ENCODE peak calls at places on chromosome 15, in four cellular contexts. N is activated T-helper 9 cell treated with anti-CD3 and anti-CD28 coated beads, Interleukin-2, amount 50 U/mL, for 16 hours; C is stimulated activated CD8-positive, alpha-beta memory T cell treated with anti-CD3 and anti-CD28 coated beads, Interleukin-2, amount 100 ng/mL, for 48 hours; U is central memory CD4-positive, alpha-beta T cell. M is an unnamed sample.
A peak's percentile ranks its signal among the peaks of the same experiment; 100 is the strongest.

GRCh38 chr15:44427756-44428724 is 611 bp downstream of the CTDSPL2 start:
- DNase-seq in N (no peak), C (no peak), U (peak; percentile 8), M (peak; percentile 79)

GRCh38 chr15:69144530-69144929 is 15.9 kb upstream of the GLCE start:
- DNase-seq in N (no peak), C (no peak), U (no peak), M (no peak)

GRCh38 chr15:76185716-76186115 is 125.6 kb downstream of the ETFA start:
- DNase-seq in N (no peak), C (no peak), U (no peak), M (peak; percentile 89)

GRCh38 chr15:60651734-60652141 is 172.8 kb upstream of the ICE2 start:
- DNase-seq in N (no peak), C (no peak), U (no peak), M (no peak)

GRCh38 chr15:91186892-91187644 is 87.0 kb downstream of the SV2B start:
- DNase-seq in N (no peak), C (no peak), U (no peak), M (peak; percentile 4)

GRCh38 chr15:87416591-87417257 is 839.8 kb downstream of the NTRK3 start:
- DNase-seq in N (no peak), C (no peak), U (no peak), M (peak; percentile 44)

GRCh38 chr15:65366122-65366892 is 11.5 kb downstream of the IGDCC3 start:
- DNase-seq in N (no peak), C (no peak), U (no peak), M (no peak)

GRCh38 chr15:100525894-100526512 is 2.7 kb downstream of the CERS3 start:
- DNase-seq in N (no peak), C (no peak), U (no peak), M (no peak)

GRCh38 chr15:90629217-90629616 is 87.9 kb upstream of the BLM start:
- DNase-seq in N (no peak), C (no peak), U (no peak), M (no peak)

GRCh38 chr15:91407237-91407889 is 307.3 kb downstream of the SV2B start:
- DNase-seq in N (no peak), C (no peak), U (peak; percentile 20), M (peak; percentile 22)

GRCh38 chr15:96345560-96346389 is 15.3 kb downstream of the NR2F2 start:
- DNase-seq in N (no peak), C (no peak), U (no peak), M (peak; percentile 67)

GRCh38 chr15:37550360-37551024 is 383.9 kb upstream of the TMCO5A start:
- DNase-seq in N (no peak), C (no peak), U (no peak), M (no peak)

GRCh38 chr15:41944313-41944940 is 27.9 kb downstream of the EHD4 start:
- DNase-seq in N (no peak), C (no peak), U (no peak), M (peak; percentile 96)

GRCh38 chr15:55907797-55908196 is 85.6 kb downstream of the NEDD4 start:
- DNase-seq in N (no peak), C (no peak), U (no peak), M (peak; percentile 99)

GRCh38 chr15:42371125-42371524 is 11.8 kb downstream of the CAPN3 start:
- DNase-seq in N (no peak), C (no peak), U (no peak), M (peak; percentile 50)

GRCh38 chr15:66212471-66212870 is 41.1 kb downstream of the MEGF11 start:
- DNase-seq in N (no peak), C (no peak), U (no peak), M (no peak)

GRCh38 chr15:90030376-90030775 is 29.3 kb downstream of the ZNF710 start:
- DNase-seq in N (no peak), C (no peak), U (no peak), M (no peak)

GRCh38 chr15:68900032-68900431 is 30.3 kb upstream of the SPESP1 start:
- DNase-seq in N (no peak), C (no peak), U (no peak), M (no peak)

GRCh38 chr15:63292771-63293170 is 15.4 kb downstream of the APH1B start:
- DNase-seq in N (no peak), C (no peak), U (no peak), M (peak; percentile 68)

GRCh38 chr15:78034495-78035191 is 42.9 kb downstream of the TBC1D2B start:
- DNase-seq in N (peak; percentile 74), C (peak; percentile 79), U (peak; percentile 82), M (peak; percentile 19)

GRCh38 chr15:89486726-89487050 is 9.7 kb downstream of the RHCG start:
- DNase-seq in N (no peak), C (peak; percentile 40), U (no peak), M (no peak)

GRCh38 chr15:25170781-25171110 is 216.0 kb downstream of the SNRPN start:
- DNase-seq in N (no peak), C (no peak), U (no peak), M (no peak)

GRCh38 chr15:77775851-77776250 is 143.1 kb upstream of the LINGO1 start:
- DNase-seq in N (no peak), C (no peak), U (no peak), M (no peak)

GRCh38 chr15:67157779-67158366 is 92.5 kb downstream of the SMAD3 start:
- DNase-seq in N (no peak), C (no peak), U (no peak), M (no peak)

GRCh38 chr15:71103102-71103676 is 12.1 kb upstream of the THSD4 start:
- DNase-seq in N (no peak), C (no peak), U (no peak), M (peak; percentile 70)

GRCh38 chr15:70528270-70528706 is 235.1 kb downstream of the UACA start:
- DNase-seq in N (peak; percentile 31), C (peak; percentile 33), U (peak; percentile 75), M (peak; percentile 41)

GRCh38 chr15:69666921-69667811 is 214.5 kb downstream of the RPLP1 start:
- DNase-seq in N (no peak), C (no peak), U (no peak), M (no peak)

GRCh38 chr15:99366013-99366412 is 114.7 kb downstream of the LRRC28 start:
- DNase-seq in N (no peak), C (no peak), U (no peak), M (no peak)

GRCh38 chr15:77036537-77037474 is 34.1 kb downstream of the TSPAN3 start:
- DNase-seq in N (no peak), C (no peak), U (no peak), M (no peak)

GRCh38 chr15:77573826-77574225 is 58.9 kb downstream of the LINGO1 start:
- DNase-seq in N (no peak), C (no peak), U (no peak), M (no peak)

GRCh38 chr15:28017423-28017924 is 81.6 kb downstream of the OCA2 start:
- DNase-seq in N (no peak), C (no peak), U (no peak), M (no peak)

GRCh38 chr15:57028176-57028575 is 109.7 kb downstream of the TCF12 start:
- DNase-seq in N (no peak), C (no peak), U (no peak), M (no peak)

GRCh38 chr15:78023081-78023665 is 54.3 kb downstream of the TBC1D2B start:
- DNase-seq in N (no peak), C (no peak), U (no peak), M (no peak)

GRCh38 chr15:71334874-71335273 is 219.6 kb downstream of the THSD4 start:
- DNase-seq in N (no peak), C (no peak), U (no peak), M (peak; percentile 39)

GRCh38 chr15:80072285-80072684 is 12.8 kb downstream of the ZFAND6 start:
- DNase-seq in N (no peak), C (no peak), U (peak; percentile 60), M (peak; percentile 89)

GRCh38 chr15:50778089-50778488 is 12.6 kb upstream of the SPPL2A start:
- DNase-seq in N (no peak), C (no peak), U (no peak), M (no peak)

GRCh38 chr15:81784751-81785150 is 261.1 kb downstream of the MEX3B start:
- DNase-seq in N (no peak), C (no peak), U (no peak), M (no peak)